ENCODE peak calls at places on chromosome 6, in five cellular contexts. One of them, this sample, is unnamed.

GRCh38 chr6:161414180-161414579 is 140.3 kb upstream of the AGPAT4 start:
- DNase-seq in pancreas: no peak
- DNase-seq in tibial artery: no peak
- DNase-seq in endodermal cell: no peak
- DNase-seq in CD8-positive, alpha-beta T cell: no peak
- DNase-seq in this sample: no peak

GRCh38 chr6:30443657-30444450 is 45.5 kb upstream of the HLA-E start:
- DNase-seq in tibial artery: no peak
- DNase-seq in endodermal cell: no peak
- DNase-seq in CD8-positive, alpha-beta T cell: no peak
- DNase-seq in pancreas: no peak
- DNase-seq in this sample: no peak

GRCh38 chr6:27539551-27539950 is 66.6 kb upstream of the ZNF184 start:
- DNase-seq in endodermal cell: no peak
- DNase-seq in CD8-positive, alpha-beta T cell: no peak
- DNase-seq in tibial artery: no peak
- DNase-seq in pancreas: no peak
- DNase-seq in this sample: no peak

GRCh38 chr6:53974941-53975340 is 136.3 kb upstream of the MLIP start:
- DNase-seq in pancreas: no peak
- DNase-seq in endodermal cell: no peak
- DNase-seq in tibial artery: no peak
- DNase-seq in CD8-positive, alpha-beta T cell: no peak
- DNase-seq in this sample: no peak

GRCh38 chr6:84062519-84063154 is 29.1 kb downstream of the MRAP2 start:
- DNase-seq in tibial artery: no peak
- DNase-seq in endodermal cell: no peak
- DNase-seq in CD8-positive, alpha-beta T cell: no peak
- DNase-seq in pancreas: no peak
- DNase-seq in this sample: no peak

GRCh38 chr6:157080986-157081391 is 242.3 kb downstream of the TMEM242 start:
- DNase-seq in CD8-positive, alpha-beta T cell: no peak
- DNase-seq in endodermal cell: no peak
- DNase-seq in tibial artery: no peak
- DNase-seq in pancreas: no peak
- DNase-seq in this sample: no peak

GRCh38 chr6:72246926-72247325 is 360.6 kb downstream of the RIMS1 start:
- DNase-seq in pancreas: no peak
- DNase-seq in CD8-positive, alpha-beta T cell: no peak
- DNase-seq in tibial artery: no peak
- DNase-seq in endodermal cell: peak; percentile 58
- DNase-seq in this sample: no peak

GRCh38 chr6:26330835-26331808 is 33.9 kb upstream of the BTN3A2 start:
- DNase-seq in endodermal cell: peak; percentile 86
- DNase-seq in pancreas: no peak
- DNase-seq in tibial artery: no peak
- DNase-seq in CD8-positive, alpha-beta T cell: peak; percentile 62
- DNase-seq in this sample: no peak

GRCh38 chr6:107849325-107849724 is 25.2 kb upstream of the SCML4 start:
- DNase-seq in CD8-positive, alpha-beta T cell: no peak
- DNase-seq in endodermal cell: peak; percentile 9
- DNase-seq in tibial artery: no peak
- DNase-seq in pancreas: no peak
- DNase-seq in this sample: no peak

GRCh38 chr6:87154641-87155271 is 609 bp upstream of the ZNF292 start:
- DNase-seq in pancreas: no peak
- DNase-seq in CD8-positive, alpha-beta T cell: no peak
- DNase-seq in tibial artery: peak; percentile 64
- DNase-seq in endodermal cell: no peak
- DNase-seq in this sample: no peak

GRCh38 chr6:12716298-12716853 is at the start of gene PHACTR1:
- DNase-seq in endodermal cell: no peak
- DNase-seq in CD8-positive, alpha-beta T cell: no peak
- DNase-seq in tibial artery: no peak
- DNase-seq in pancreas: no peak
- DNase-seq in this sample: no peak

GRCh38 chr6:80932364-80932763 is 820.1 kb downstream of the TENT5A start:
- DNase-seq in pancreas: no peak
- DNase-seq in endodermal cell: no peak
- DNase-seq in tibial artery: no peak
- DNase-seq in CD8-positive, alpha-beta T cell: no peak
- DNase-seq in this sample: no peak

GRCh38 chr6:167906899-167907298 is 80.2 kb downstream of the AFDN start:
- DNase-seq in tibial artery: peak; percentile 45
- DNase-seq in CD8-positive, alpha-beta T cell: no peak
- DNase-seq in pancreas: no peak
- DNase-seq in endodermal cell: peak; percentile 63
- DNase-seq in this sample: peak; percentile 71

GRCh38 chr6:145626857-145627256 is 108.5 kb downstream of the EPM2A start:
- DNase-seq in pancreas: no peak
- DNase-seq in endodermal cell: no peak
- DNase-seq in CD8-positive, alpha-beta T cell: no peak
- DNase-seq in tibial artery: no peak
- DNase-seq in this sample: no peak

DNA sequence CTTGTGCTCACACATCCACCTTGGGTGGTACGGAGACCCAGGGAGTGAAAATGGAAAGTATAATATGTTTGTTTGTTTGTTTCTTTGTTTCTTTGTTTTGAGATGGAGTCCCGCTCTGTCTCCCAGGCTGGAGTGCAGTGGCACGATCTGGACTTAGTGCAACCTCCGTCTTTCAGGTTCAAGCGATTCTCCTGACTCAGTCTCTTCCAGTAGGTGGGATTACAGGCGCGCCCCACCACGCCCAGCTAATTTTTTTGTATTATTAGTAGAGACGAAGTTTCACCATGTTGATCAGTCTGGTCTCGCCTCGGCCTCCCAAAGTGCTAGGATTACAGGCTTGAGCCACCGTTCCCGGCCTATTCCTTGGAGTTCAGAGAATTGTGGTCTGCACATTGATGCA is 115.4 kb downstream of the TRIM27 start:
- DNase-seq in pancreas: no peak
- DNase-seq in CD8-positive, alpha-beta T cell: no peak
- DNase-seq in endodermal cell: no peak
- DNase-seq in tibial artery: no peak
- DNase-seq in this sample: no peak
- H3K27me3 ChIP-seq in pancreas: peaks cover 59% of the 10 kb centered on the region
- H3K27me3 ChIP-seq in CD8-positive, alpha-beta T cell: peaks cover 70% of the 10 kb centered on the region
- H3K27me3 ChIP-seq in endodermal cell: peaks cover 80% of the 10 kb centered on the region
- H3K27me3 ChIP-seq in tibial artery: no peaks in the 10 kb centered on the region
- H3K27me3 ChIP-seq in this sample: peaks cover 100% of the 10 kb centered on the region

GRCh38 chr6:25016311-25016710 is 80.6 kb upstream of the RIPOR2 start:
- DNase-seq in tibial artery: no peak
- DNase-seq in CD8-positive, alpha-beta T cell: no peak
- DNase-seq in endodermal cell: no peak
- DNase-seq in pancreas: no peak
- DNase-seq in this sample: no peak
- H3K4me1 ChIP-seq in tibial artery: peaks cover 10% of the 10 kb centered on the region
- H3K4me1 ChIP-seq in CD8-positive, alpha-beta T cell: peaks cover 31% of the 10 kb centered on the region
- H3K4me1 ChIP-seq in endodermal cell: no peaks in the 10 kb centered on the region
- H3K4me1 ChIP-seq in pancreas: no peaks in the 10 kb centered on the region
- H3K4me1 ChIP-seq in this sample: peaks cover 4% of the 10 kb centered on the region

DNA sequence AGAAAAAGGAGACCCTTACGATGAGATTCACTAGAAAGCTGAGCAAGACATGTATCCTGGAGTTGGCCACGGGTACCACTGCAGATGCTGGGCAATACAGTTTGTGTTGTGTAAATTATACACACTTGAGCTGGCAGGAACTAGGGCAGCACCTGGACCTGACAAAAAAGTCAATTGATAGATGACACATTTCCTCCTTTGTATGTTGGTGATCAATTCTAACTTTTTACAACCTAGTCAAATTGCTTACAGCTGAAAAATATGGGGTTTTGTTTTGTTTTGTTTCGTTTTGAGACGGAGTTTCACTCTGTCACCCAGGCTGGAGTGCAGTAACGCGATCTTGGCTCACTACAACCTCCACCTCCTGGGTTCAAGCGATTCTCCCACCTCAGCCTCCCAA is 108.9 kb downstream of the UST start:
- DNase-seq in tibial artery: no peak
- DNase-seq in pancreas: no peak
- DNase-seq in CD8-positive, alpha-beta T cell: no peak
- DNase-seq in endodermal cell: no peak
- DNase-seq in this sample: no peak
- H3K27me3 ChIP-seq in tibial artery: no peaks in the 10 kb centered on the region
- H3K27me3 ChIP-seq in pancreas: no peaks in the 10 kb centered on the region
- H3K27me3 ChIP-seq in CD8-positive, alpha-beta T cell: no peaks in the 10 kb centered on the region
- H3K27me3 ChIP-seq in endodermal cell: no peaks in the 10 kb centered on the region
- H3K27me3 ChIP-seq in this sample: no peaks in the 10 kb centered on the region

GRCh38 chr6:7138111-7138510 is 30.4 kb downstream of the RREB1 start:
- DNase-seq in CD8-positive, alpha-beta T cell: no peak
- DNase-seq in endodermal cell: no peak
- DNase-seq in pancreas: no peak
- DNase-seq in tibial artery: no peak
- DNase-seq in this sample: no peak

GRCh38 chr6:7136859-7137334 is 29.1 kb downstream of the RREB1 start:
- DNase-seq in endodermal cell: peak; percentile 57
- DNase-seq in tibial artery: no peak
- DNase-seq in pancreas: no peak
- DNase-seq in CD8-positive, alpha-beta T cell: no peak
- DNase-seq in this sample: no peak

GRCh38 chr6:7137335-7138106 is 29.8 kb downstream of the RREB1 start:
- DNase-seq in CD8-positive, alpha-beta T cell: peak; percentile 63
- DNase-seq in tibial artery: peak; percentile 72
- DNase-seq in pancreas: no peak
- DNase-seq in endodermal cell: peak; percentile 67
- DNase-seq in this sample: peak; percentile 72

GRCh38 chr6:7134999-7135735 is 27.4 kb downstream of the RREB1 start:
- DNase-seq in endodermal cell: peak; percentile 2
- DNase-seq in CD8-positive, alpha-beta T cell: no peak
- DNase-seq in tibial artery: no peak
- DNase-seq in pancreas: no peak
- DNase-seq in this sample: no peak

GRCh38 chr6:7135755-7136154 is 28.0 kb downstream of the RREB1 start:
- DNase-seq in endodermal cell: peak; percentile 22
- DNase-seq in CD8-positive, alpha-beta T cell: no peak
- DNase-seq in tibial artery: no peak
- DNase-seq in pancreas: no peak
- DNase-seq in this sample: no peak
- H3K4me1 ChIP-seq in endodermal cell: peaks cover 20% of the 10 kb centered on the region
- H3K4me1 ChIP-seq in CD8-positive, alpha-beta T cell: peaks cover 56% of the 10 kb centered on the region
- H3K4me1 ChIP-seq in tibial artery: peaks cover 24% of the 10 kb centered on the region
- H3K4me1 ChIP-seq in pancreas: peaks cover 55% of the 10 kb centered on the region
- H3K4me1 ChIP-seq in this sample: peaks cover 37% of the 10 kb centered on the region

DNA sequence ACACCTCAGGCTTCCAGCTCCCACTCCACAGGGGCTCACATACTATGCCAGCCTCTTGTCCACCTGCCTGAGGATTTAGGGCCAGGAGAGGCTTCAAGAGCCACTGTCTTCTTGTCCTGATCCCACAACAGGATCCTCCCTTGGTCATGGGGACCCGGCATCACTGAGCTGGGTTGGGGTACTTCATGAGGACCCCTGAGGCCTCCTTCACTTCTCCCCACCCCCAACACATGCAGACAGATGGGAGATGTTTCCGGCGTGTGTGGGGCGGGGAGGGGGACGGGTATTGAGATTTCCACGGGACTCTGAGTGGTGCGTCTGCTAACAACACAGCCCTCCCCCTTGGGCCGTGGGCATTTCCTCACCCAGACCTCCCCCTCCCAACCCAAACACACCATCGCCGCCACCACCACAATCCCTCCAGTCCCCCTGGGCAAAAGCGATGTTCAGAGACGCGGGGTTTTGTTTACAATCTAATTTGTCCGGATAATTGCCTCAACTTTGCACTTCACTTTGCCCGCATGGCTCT is 943 bp upstream of the FOXP4 start:
- DNase-seq in CD8-positive, alpha-beta T cell: no peak
- DNase-seq in pancreas: no peak
- DNase-seq in endodermal cell: no peak
- DNase-seq in tibial artery: no peak
- DNase-seq in this sample: no peak
- H3K27me3 ChIP-seq in CD8-positive, alpha-beta T cell: peaks cover 17% of the 10 kb centered on the region
- H3K27me3 ChIP-seq in pancreas: no peaks in the 10 kb centered on the region
- H3K27me3 ChIP-seq in endodermal cell: peaks cover 26% of the 10 kb centered on the region
- H3K27me3 ChIP-seq in tibial artery: no peaks in the 10 kb centered on the region
- H3K27me3 ChIP-seq in this sample: no peaks in the 10 kb centered on the region

DNA sequence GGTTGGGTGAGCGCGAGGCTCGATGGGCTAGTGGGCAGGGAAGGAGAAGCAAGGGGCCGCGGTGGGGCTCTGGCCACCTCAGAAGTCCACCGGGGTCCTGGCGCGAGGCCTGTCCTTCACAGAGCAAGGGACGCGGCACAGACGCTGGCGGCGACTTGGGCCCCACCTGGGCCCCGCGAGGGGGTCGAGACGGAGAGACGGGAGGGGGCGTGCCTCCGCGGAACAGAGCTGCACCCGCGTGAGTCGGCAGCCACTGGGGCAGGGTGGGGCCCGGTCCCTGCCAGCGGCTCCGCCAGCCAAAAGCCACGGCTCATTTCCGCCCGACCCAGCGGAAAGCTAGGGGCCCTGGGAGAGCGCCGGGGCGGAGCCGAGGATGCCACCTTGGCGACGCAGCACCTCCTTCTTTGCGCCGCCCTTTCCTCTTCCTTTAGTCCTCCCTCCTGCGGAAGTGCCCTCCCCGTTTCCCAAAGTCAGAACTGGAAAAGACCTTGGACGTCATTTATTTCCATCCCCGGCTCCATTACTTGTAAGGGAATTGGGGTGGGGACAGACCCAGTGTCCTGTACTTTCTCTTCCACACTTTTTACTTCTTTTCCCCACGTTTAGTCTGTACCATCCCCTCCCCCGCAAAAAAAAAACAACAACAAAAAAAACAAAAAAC is at the start of gene CUL7:
- DNase-seq in tibial artery: peak; percentile 93
- DNase-seq in endodermal cell: peak; percentile 94
- DNase-seq in pancreas: peak; percentile 96
- DNase-seq in CD8-positive, alpha-beta T cell: peak; percentile 93
- DNase-seq in this sample: peak; percentile 96
- H3K4me1 ChIP-seq in tibial artery: peaks cover 31% of the 10 kb centered on the region
- H3K4me1 ChIP-seq in endodermal cell: peaks cover 7% of the 10 kb centered on the region
- H3K4me1 ChIP-seq in pancreas: peaks cover 19% of the 10 kb centered on the region
- H3K4me1 ChIP-seq in CD8-positive, alpha-beta T cell: peaks cover 25% of the 10 kb centered on the region
- H3K4me1 ChIP-seq in this sample: peaks cover 21% of the 10 kb centered on the region

This sample was measured in heart left ventricle.